ENCODE peak calls at places on chromosomes 16 and 17, in seven cellular contexts. E is breast epithelium, S is mesothelial cell of epicardium, P is PC-3, B is NB4, M is epithelial cell of esophagus, D is bronchial epithelial cell. K is an unnamed sample.

GRCh38 chr17:17349724-17350106 is 46.5 kb downstream of the NT5M start:
- DNase-seq in E (peak), S (no peak), P (no peak), B (no peak), M (no peak), D (no peak), K (no peak)

GRCh38 chr17:27506348-27507218 is 50.3 kb downstream of the KSR1 start:
- DNase-seq in E (no peak), S (peak), P (peak), B (peak), M (peak), D (peak), K (no peak)

GRCh38 chr16:51095114-51095872 is 55.8 kb downstream of the SALL1 start:
- DNase-seq in E (no peak), S (no peak), P (no peak), B (no peak), M (no peak), D (no peak), K (no peak)

GRCh38 chr16:86555763-86556130 is 712 bp upstream of the MTHFSD start:
- DNase-seq in E (no peak), S (no peak), P (no peak), B (no peak), M (no peak), D (no peak), K (no peak)

GRCh38 chr17:1379930-1380313 is 20.1 kb downstream of the YWHAE start:
- DNase-seq in E (no peak), S (no peak), P (no peak), B (no peak), M (no peak), D (no peak), K (peak)

GRCh38 chr16:79651363-79651762 is 50.8 kb upstream of the MAF start:
- DNase-seq in E (peak), S (no peak), P (no peak), B (no peak), M (peak), D (peak), K (no peak)

GRCh38 chr16:57091200-57091989 is 988 bp upstream of the CPNE2 start:
- DNase-seq in E (no peak), S (peak), P (peak), B (peak), M (peak), D (peak), K (no peak)

GRCh38 chr16:68902376-68903345 is 59.3 kb downstream of the TANGO6 start:
- DNase-seq in E (no peak), S (peak), P (peak), B (peak), M (peak), D (peak), K (peak)

GRCh38 chr17:19397556-19398041 is 10.6 kb upstream of the MFAP4 start:
- DNase-seq in E (no peak), S (no peak), P (no peak), B (no peak), M (peak), D (peak), K (peak)

GRCh38 chr17:49681336-49681735 is 3.4 kb upstream of the SPOP start:
- DNase-seq in E (no peak), S (no peak), P (no peak), B (no peak), M (no peak), D (no peak), K (no peak)

GRCh38 chr17:49677933-49678847 is at the start of gene SPOP:
- DNase-seq in E (peak), S (peak), P (peak), B (peak), M (peak), D (peak), K (peak)

GRCh38 chr17:49676276-49676868 is 1.5 kb downstream of the SPOP start:
- DNase-seq in E (no peak), S (no peak), P (no peak), B (peak), M (no peak), D (no peak), K (peak)

GRCh38 chr17:49677134-49677932 is 564 bp downstream of the SPOP start:
- DNase-seq in E (peak), S (peak), P (peak), B (peak), M (peak), D (peak), K (peak)

GRCh38 chr17:49680314-49680713 is 2.4 kb upstream of the SPOP start:
- DNase-seq in E (no peak), S (no peak), P (no peak), B (no peak), M (no peak), D (no peak), K (no peak)
- TF ChIP-seq CTCF in E (no peak), S (no peak), P (no peak), B (no peak), M (no peak), D (no peak), K (no peak)

DNA sequence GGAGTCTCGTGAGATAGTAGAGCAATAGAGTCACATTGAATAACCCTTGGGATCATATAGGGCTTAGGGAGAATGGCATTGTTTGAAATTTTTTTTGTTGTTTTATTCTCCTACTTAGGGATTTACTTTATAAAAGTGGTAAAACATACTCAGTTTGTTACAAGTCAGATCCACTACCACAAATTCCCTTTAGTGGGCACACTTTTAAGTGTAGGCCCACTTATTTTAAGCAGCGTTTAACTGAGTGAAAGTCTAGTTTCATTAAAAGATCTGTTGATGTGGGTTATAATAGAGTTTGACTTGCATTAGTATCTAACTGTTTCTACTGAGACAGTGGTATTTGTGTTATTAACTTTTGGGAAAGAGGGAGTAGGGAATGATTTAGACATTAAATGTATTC is 49.3 kb downstream of the USP10 start:
- DNase-seq in E (no peak), S (no peak), P (no peak), B (no peak), M (no peak), D (no peak), K (no peak)
- TF ChIP-seq CTCF in E (no peak), S (no peak), P (no peak), B (no peak), M (no peak), D (no peak), K (no peak)

GRCh38 chr17:48892940-48893645 is 506 bp downstream of the ATP5MC1 start:
- DNase-seq in E (no peak), S (no peak), P (no peak), B (peak), M (peak), D (no peak), K (no peak)
- TF ChIP-seq CTCF in E (no peak), S (no peak), P (no peak), B (no peak), M (no peak), D (no peak), K (no peak)

GRCh38 chr17:63942309-63942985 is 10.3 kb upstream of the CD79B start:
- DNase-seq in E (no peak), S (no peak), P (no peak), B (no peak), M (no peak), D (no peak), K (no peak)

GRCh38 chr17:63945851-63946439 is 13.8 kb upstream of the CD79B start:
- DNase-seq in E (no peak), S (no peak), P (no peak), B (no peak), M (no peak), D (no peak), K (no peak)

GRCh38 chr17:63941751-63942150 is 9.6 kb upstream of the CD79B start:
- DNase-seq in E (no peak), S (no peak), P (no peak), B (no peak), M (no peak), D (no peak), K (no peak)

GRCh38 chr17:63944736-63945499 is 12.8 kb upstream of the CD79B start:
- DNase-seq in E (no peak), S (no peak), P (no peak), B (no peak), M (no peak), D (no peak), K (no peak)

GRCh38 chr17:63943745-63944144 is 11.6 kb upstream of the CD79B start:
- DNase-seq in E (no peak), S (no peak), P (no peak), B (no peak), M (no peak), D (no peak), K (no peak)
- TF ChIP-seq CTCF in E (no peak), S (peak), P (peak), B (no peak), M (no peak), D (peak), K (peak)

GRCh38 chr17:67160791-67161190 is 84.2 kb downstream of the HELZ start:
- DNase-seq in E (no peak), S (no peak), P (no peak), B (no peak), M (no peak), D (no peak), K (no peak)

GRCh38 chr17:67156269-67157199 is 88.5 kb downstream of the HELZ start:
- DNase-seq in E (no peak), S (no peak), P (peak), B (peak), M (peak), D (peak), K (no peak)

GRCh38 chr17:67161573-67161972 is 83.4 kb downstream of the HELZ start:
- DNase-seq in E (no peak), S (no peak), P (no peak), B (no peak), M (no peak), D (no peak), K (no peak)

GRCh38 chr17:67162771-67163170 is 82.2 kb downstream of the HELZ start:
- DNase-seq in E (no peak), S (no peak), P (no peak), B (no peak), M (no peak), D (no peak), K (no peak)

GRCh38 chr17:67157732-67158639 is 87.0 kb downstream of the HELZ start:
- DNase-seq in E (no peak), S (no peak), P (peak), B (peak), M (peak), D (peak), K (no peak)
- TF ChIP-seq CTCF in E (no peak), S (no peak), P (peak), B (peak), M (peak), D (peak), K (peak)